ENCODE peak calls at places on chromosome 16, in nine cellular contexts. One of them, this sample, is unnamed.

GRCh38 chr16:58222532-58223316 is 24.8 kb upstream of the CSNK2A2 start:
- DNase-seq in heart left ventricle: no peak
- DNase-seq in stomach: no peak
- DNase-seq in esophagus muscularis mucosa: no peak
- DNase-seq in uterus: no peak
- DNase-seq in prostate gland: no peak
- DNase-seq in ovary: no peak
- DNase-seq in Peyer's patch: no peak
- DNase-seq in tibial nerve: no peak
- DNase-seq in this sample: no peak

GRCh38 chr16:79081292-79082066 is 519.1 kb downstream of the MAF start:
- DNase-seq in stomach: no peak
- DNase-seq in prostate gland: no peak
- DNase-seq in tibial nerve: no peak
- DNase-seq in heart left ventricle: no peak
- DNase-seq in uterus: no peak
- DNase-seq in Peyer's patch: no peak
- DNase-seq in esophagus muscularis mucosa: no peak
- DNase-seq in ovary: no peak
- DNase-seq in this sample: no peak

GRCh38 chr16:46975908-46976470 is 2.5 kb upstream of the DNAJA2 start:
- DNase-seq in ovary: no peak
- DNase-seq in Peyer's patch: no peak
- DNase-seq in prostate gland: no peak
- DNase-seq in heart left ventricle: no peak
- DNase-seq in stomach: no peak
- DNase-seq in esophagus muscularis mucosa: no peak
- DNase-seq in uterus: no peak
- DNase-seq in tibial nerve: no peak
- DNase-seq in this sample: no peak

GRCh38 chr16:75216127-75216526 is 2.7 kb upstream of the CTRB1 start:
- DNase-seq in prostate gland: no peak
- DNase-seq in Peyer's patch: no peak
- DNase-seq in stomach: no peak
- DNase-seq in tibial nerve: no peak
- DNase-seq in ovary: no peak
- DNase-seq in heart left ventricle: no peak
- DNase-seq in esophagus muscularis mucosa: no peak
- DNase-seq in uterus: no peak
- DNase-seq in this sample: peak

GRCh38 chr16:89971495-89972243 is 23.1 kb downstream of the DEF8 start:
- DNase-seq in esophagus muscularis mucosa: no peak
- DNase-seq in stomach: no peak
- DNase-seq in heart left ventricle: no peak
- DNase-seq in prostate gland: no peak
- DNase-seq in uterus: peak
- DNase-seq in ovary: no peak
- DNase-seq in Peyer's patch: no peak
- DNase-seq in tibial nerve: no peak
- DNase-seq in this sample: no peak

GRCh38 chr16:68446941-68447675 is 1.2 kb downstream of the SMPD3 start:
- DNase-seq in ovary: no peak
- DNase-seq in uterus: no peak
- DNase-seq in tibial nerve: no peak
- DNase-seq in prostate gland: no peak
- DNase-seq in esophagus muscularis mucosa: no peak
- DNase-seq in Peyer's patch: no peak
- DNase-seq in heart left ventricle: no peak
- DNase-seq in stomach: no peak
- DNase-seq in this sample: no peak

GRCh38 chr16:83305092-83305491 is 502.7 kb upstream of the HSBP1 start:
- DNase-seq in prostate gland: no peak
- DNase-seq in stomach: no peak
- DNase-seq in uterus: no peak
- DNase-seq in esophagus muscularis mucosa: no peak
- DNase-seq in Peyer's patch: no peak
- DNase-seq in ovary: no peak
- DNase-seq in tibial nerve: no peak
- DNase-seq in heart left ventricle: no peak
- DNase-seq in this sample: no peak

GRCh38 chr16:7628981-7629380 is 296.3 kb downstream of the RBFOX1 start:
- DNase-seq in Peyer's patch: no peak
- DNase-seq in prostate gland: no peak
- DNase-seq in stomach: no peak
- DNase-seq in ovary: no peak
- DNase-seq in tibial nerve: no peak
- DNase-seq in heart left ventricle: no peak
- DNase-seq in esophagus muscularis mucosa: no peak
- DNase-seq in uterus: no peak
- DNase-seq in this sample: no peak

GRCh38 chr16:67563708-67564468 is 1.6 kb downstream of the CTCF start:
- DNase-seq in esophagus muscularis mucosa: no peak
- DNase-seq in heart left ventricle: peak
- DNase-seq in stomach: peak
- DNase-seq in uterus: peak
- DNase-seq in tibial nerve: no peak
- DNase-seq in prostate gland: peak
- DNase-seq in Peyer's patch: no peak
- DNase-seq in ovary: peak
- DNase-seq in this sample: peak

GRCh38 chr16:47197536-47198179 is 53.9 kb upstream of the NETO2 start:
- DNase-seq in Peyer's patch: no peak
- DNase-seq in stomach: no peak
- DNase-seq in prostate gland: no peak
- DNase-seq in esophagus muscularis mucosa: no peak
- DNase-seq in heart left ventricle: peak
- DNase-seq in uterus: no peak
- DNase-seq in tibial nerve: no peak
- DNase-seq in ovary: no peak
- DNase-seq in this sample: peak

GRCh38 chr16:64933890-64934289 is 188.0 kb downstream of the CDH11 start:
- DNase-seq in Peyer's patch: no peak
- DNase-seq in uterus: no peak
- DNase-seq in prostate gland: no peak
- DNase-seq in heart left ventricle: peak
- DNase-seq in tibial nerve: no peak
- DNase-seq in stomach: no peak
- DNase-seq in esophagus muscularis mucosa: no peak
- DNase-seq in ovary: no peak
- DNase-seq in this sample: no peak

GRCh38 chr16:6852643-6853042 is 480.0 kb upstream of the RBFOX1 start:
- DNase-seq in prostate gland: no peak
- DNase-seq in ovary: no peak
- DNase-seq in Peyer's patch: no peak
- DNase-seq in esophagus muscularis mucosa: peak
- DNase-seq in heart left ventricle: no peak
- DNase-seq in stomach: no peak
- DNase-seq in tibial nerve: no peak
- DNase-seq in uterus: no peak
- DNase-seq in this sample: no peak

GRCh38 chr16:56451753-56452689 is 667 bp downstream of the OGFOD1 start:
- DNase-seq in heart left ventricle: peak
- DNase-seq in ovary: no peak
- DNase-seq in esophagus muscularis mucosa: no peak
- DNase-seq in prostate gland: peak
- DNase-seq in uterus: no peak
- DNase-seq in Peyer's patch: no peak
- DNase-seq in stomach: no peak
- DNase-seq in tibial nerve: no peak
- DNase-seq in this sample: peak

GRCh38 chr16:56450901-56451752 is at the start of the genes NUDT21 and OGFOD1:
- DNase-seq in uterus: peak
- DNase-seq in heart left ventricle: peak
- DNase-seq in Peyer's patch: peak
- DNase-seq in ovary: peak
- DNase-seq in esophagus muscularis mucosa: peak
- DNase-seq in tibial nerve: peak
- DNase-seq in stomach: peak
- DNase-seq in prostate gland: peak
- DNase-seq in this sample: peak

GRCh38 chr16:56448005-56448404 is 3.1 kb downstream of the NUDT21 start:
- DNase-seq in ovary: no peak
- DNase-seq in Peyer's patch: no peak
- DNase-seq in esophagus muscularis mucosa: no peak
- DNase-seq in prostate gland: no peak
- DNase-seq in uterus: no peak
- DNase-seq in stomach: no peak
- DNase-seq in heart left ventricle: no peak
- DNase-seq in tibial nerve: no peak
- DNase-seq in this sample: no peak

GRCh38 chr16:56450275-56450889 is 750 bp downstream of the NUDT21 start:
- DNase-seq in esophagus muscularis mucosa: no peak
- DNase-seq in ovary: no peak
- DNase-seq in prostate gland: no peak
- DNase-seq in uterus: no peak
- DNase-seq in Peyer's patch: no peak
- DNase-seq in tibial nerve: no peak
- DNase-seq in heart left ventricle: no peak
- DNase-seq in stomach: no peak
- DNase-seq in this sample: no peak
- H3K27ac ChIP-seq in esophagus muscularis mucosa: peak
- H3K27ac ChIP-seq in ovary: no peak
- H3K27ac ChIP-seq in prostate gland: no peak
- H3K27ac ChIP-seq in uterus: peak
- H3K27ac ChIP-seq in Peyer's patch: peak
- H3K27ac ChIP-seq in tibial nerve: peak
- H3K27ac ChIP-seq in heart left ventricle: peak
- H3K27ac ChIP-seq in stomach: no peak
- H3K27ac ChIP-seq in this sample: no peak

DNA sequence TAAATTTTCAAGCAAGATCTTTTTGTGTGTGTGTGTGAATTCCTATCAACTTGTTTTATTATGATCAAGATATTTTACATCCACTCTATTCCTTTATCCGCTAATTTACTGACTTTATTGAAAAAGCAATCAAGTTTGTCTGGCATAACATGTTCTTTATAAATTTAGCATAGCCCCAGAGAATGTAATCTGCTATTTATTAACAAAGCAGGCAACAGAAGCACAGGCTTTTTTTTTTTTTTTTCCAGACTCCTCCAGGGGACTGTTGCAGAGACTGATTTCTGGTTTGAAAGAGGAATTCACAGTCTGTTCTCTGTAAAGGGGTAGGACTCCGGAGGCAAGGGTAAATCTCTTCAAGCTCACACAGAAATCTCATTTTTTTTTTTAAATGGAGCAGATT is 1386.4 kb upstream of the CDH8 start:
- DNase-seq in uterus: no peak
- DNase-seq in Peyer's patch: no peak
- DNase-seq in tibial nerve: no peak
- DNase-seq in heart left ventricle: no peak
- DNase-seq in esophagus muscularis mucosa: no peak
- DNase-seq in prostate gland: no peak
- DNase-seq in ovary: no peak
- DNase-seq in stomach: no peak
- DNase-seq in this sample: no peak
- H3K4me3 ChIP-seq in uterus: no peak
- H3K4me3 ChIP-seq in Peyer's patch: no peak
- H3K4me3 ChIP-seq in tibial nerve: no peak
- H3K4me3 ChIP-seq in heart left ventricle: no peak
- H3K4me3 ChIP-seq in esophagus muscularis mucosa: no peak
- H3K4me3 ChIP-seq in prostate gland: no peak
- H3K4me3 ChIP-seq in ovary: no peak
- H3K4me3 ChIP-seq in stomach: no peak
- H3K4me3 ChIP-seq in this sample: no peak

DNA sequence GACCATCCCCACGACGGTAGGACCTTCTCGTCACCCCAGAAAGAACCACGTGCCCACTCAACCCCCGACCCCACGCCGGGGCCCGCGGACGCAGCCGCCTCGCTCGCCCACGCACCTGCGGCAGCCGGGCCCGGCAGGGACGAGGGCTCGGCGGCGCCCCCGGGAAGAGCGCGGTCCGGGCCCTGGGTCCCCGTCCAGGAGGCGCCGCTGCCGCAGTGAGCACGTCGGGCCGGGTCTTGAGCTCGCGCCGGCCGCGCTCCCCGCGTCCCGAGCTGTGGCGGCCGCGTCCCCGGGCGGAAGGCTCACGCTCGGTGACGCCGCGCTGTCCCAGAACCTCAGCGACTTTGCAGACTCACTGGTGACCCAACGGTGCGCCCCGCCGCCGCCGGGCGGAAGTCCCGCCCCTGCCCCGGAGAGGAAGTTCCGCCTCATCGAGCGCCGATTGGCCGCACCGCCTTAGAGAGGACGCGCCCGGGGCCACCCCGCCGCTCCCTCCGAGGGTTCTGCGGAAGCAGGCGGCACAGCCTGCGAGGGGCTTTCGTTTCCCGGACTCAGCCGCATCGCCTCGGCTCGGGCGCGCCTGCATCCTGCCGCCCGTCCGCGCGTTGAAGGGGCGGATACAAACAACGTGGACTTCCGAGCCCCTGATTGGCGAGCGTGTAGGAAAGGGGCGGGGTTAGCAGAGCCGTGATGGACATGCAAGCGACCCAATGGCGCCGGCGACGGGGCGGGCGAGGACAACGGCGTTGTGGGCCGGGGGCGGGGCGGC is 793 bp upstream of the RAB40C start:
- DNase-seq in esophagus muscularis mucosa: peak
- DNase-seq in tibial nerve: peak
- DNase-seq in ovary: peak
- DNase-seq in stomach: peak
- DNase-seq in Peyer's patch: peak
- DNase-seq in prostate gland: peak
- DNase-seq in heart left ventricle: peak
- DNase-seq in uterus: peak
- DNase-seq in this sample: peak
- TF ChIP-seq POLR2A in esophagus muscularis mucosa: peak
- TF ChIP-seq POLR2A in tibial nerve: peak
- TF ChIP-seq POLR2A in ovary: peak
- TF ChIP-seq POLR2A in stomach: no peak
- TF ChIP-seq POLR2A in Peyer's patch: peak
- TF ChIP-seq POLR2A in prostate gland: peak
- TF ChIP-seq POLR2A in heart left ventricle: peak
- TF ChIP-seq POLR2A in uterus: peak
- TF ChIP-seq POLR2A in this sample: peak

GRCh38 chr16:9844361-9844760 is 337.9 kb downstream of the GRIN2A start:
- DNase-seq in stomach: no peak
- DNase-seq in Peyer's patch: no peak
- DNase-seq in tibial nerve: no peak
- DNase-seq in esophagus muscularis mucosa: peak
- DNase-seq in uterus: no peak
- DNase-seq in ovary: no peak
- DNase-seq in prostate gland: no peak
- DNase-seq in heart left ventricle: no peak
- DNase-seq in this sample: no peak

GRCh38 chr16:9845661-9846361 is 336.4 kb downstream of the GRIN2A start:
- DNase-seq in uterus: no peak
- DNase-seq in tibial nerve: no peak
- DNase-seq in esophagus muscularis mucosa: peak
- DNase-seq in ovary: no peak
- DNase-seq in heart left ventricle: no peak
- DNase-seq in prostate gland: no peak
- DNase-seq in stomach: no peak
- DNase-seq in Peyer's patch: no peak
- DNase-seq in this sample: no peak

GRCh38 chr16:9846362-9847099 is 335.7 kb downstream of the GRIN2A start:
- DNase-seq in tibial nerve: no peak
- DNase-seq in Peyer's patch: no peak
- DNase-seq in prostate gland: no peak
- DNase-seq in ovary: no peak
- DNase-seq in stomach: no peak
- DNase-seq in uterus: no peak
- DNase-seq in heart left ventricle: no peak
- DNase-seq in esophagus muscularis mucosa: peak
- DNase-seq in this sample: no peak

GRCh38 chr16:9849697-9850245 is 332.5 kb downstream of the GRIN2A start:
- DNase-seq in Peyer's patch: no peak
- DNase-seq in stomach: no peak
- DNase-seq in prostate gland: no peak
- DNase-seq in uterus: no peak
- DNase-seq in heart left ventricle: no peak
- DNase-seq in esophagus muscularis mucosa: peak
- DNase-seq in ovary: no peak
- DNase-seq in tibial nerve: no peak
- DNase-seq in this sample: no peak

GRCh38 chr16:9847146-9847545 is 335.1 kb downstream of the GRIN2A start:
- DNase-seq in uterus: no peak
- DNase-seq in ovary: no peak
- DNase-seq in tibial nerve: no peak
- DNase-seq in heart left ventricle: no peak
- DNase-seq in stomach: no peak
- DNase-seq in esophagus muscularis mucosa: no peak
- DNase-seq in prostate gland: no peak
- DNase-seq in Peyer's patch: no peak
- DNase-seq in this sample: no peak
- H3K27ac ChIP-seq in uterus: no peak
- H3K27ac ChIP-seq in ovary: no peak
- H3K27ac ChIP-seq in tibial nerve: no peak
- H3K27ac ChIP-seq in heart left ventricle: no peak
- H3K27ac ChIP-seq in stomach: no peak
- H3K27ac ChIP-seq in esophagus muscularis mucosa: no peak
- H3K27ac ChIP-seq in prostate gland: no peak
- H3K27ac ChIP-seq in Peyer's patch: no peak
- H3K27ac ChIP-seq in this sample: no peak